ENCODE peak calls at places on chromosomes 5 and 9, in ten cellular contexts. P, U, Q, X, H, N, Y, A, S and C are unnamed samples.

GRCh38 chr5:33277061-33277460 is 163.7 kb upstream of the TARS1 start:
- DNase-seq in P (no peak), U (no peak), Q (no peak), X (no peak), H (no peak), N (no peak), Y (no peak), A (no peak), S (no peak), C (no peak)

GRCh38 chr9:119284118-119284517 is 85.1 kb downstream of the BRINP1 start:
- DNase-seq in P (no peak), U (peak), Q (no peak), X (no peak), H (no peak), N (peak), Y (peak), A (no peak), S (no peak), C (peak)

GRCh38 chr9:116154334-116154975 is 864 bp downstream of the PAPPA start:
- DNase-seq in P (no peak), U (peak), Q (no peak), X (peak), H (no peak), N (no peak), Y (peak), A (no peak), S (no peak), C (peak)

GRCh38 chr9:3508531-3509374 is 17.0 kb downstream of the RFX3 start:
- DNase-seq in P (no peak), U (no peak), Q (no peak), X (no peak), H (peak), N (no peak), Y (no peak), A (no peak), S (peak), C (no peak)

GRCh38 chr5:131193106-131193505 is 22.4 kb downstream of the LYRM7 start:
- DNase-seq in P (no peak), U (no peak), Q (no peak), X (no peak), H (no peak), N (no peak), Y (no peak), A (no peak), S (peak), C (no peak)

GRCh38 chr9:89592963-89593775 is 11.6 kb upstream of the GADD45G start:
- DNase-seq in P (no peak), U (peak), Q (no peak), X (no peak), H (no peak), N (no peak), Y (peak), A (no peak), S (no peak), C (peak)

GRCh38 chr5:139822553-139823425 is 27.2 kb downstream of the PSD2 start:
- DNase-seq in P (no peak), U (peak), Q (no peak), X (peak), H (no peak), N (no peak), Y (peak), A (no peak), S (no peak), C (no peak)

GRCh38 chr5:110784901-110785300 is 46.1 kb downstream of the SLC25A46 start:
- DNase-seq in P (no peak), U (no peak), Q (no peak), X (no peak), H (no peak), N (no peak), Y (no peak), A (no peak), S (peak), C (no peak)

GRCh38 chr5:10573487-10574145 is 9.7 kb downstream of the ANKRD33B start:
- DNase-seq in P (no peak), U (no peak), Q (no peak), X (no peak), H (no peak), N (no peak), Y (no peak), A (peak), S (no peak), C (no peak)

GRCh38 chr9:39588056-39588814 is 232.8 kb downstream of the SPATA31A1 start:
- DNase-seq in P (no peak), U (no peak), Q (no peak), X (peak), H (no peak), N (no peak), Y (no peak), A (no peak), S (no peak), C (no peak)

GRCh38 chr5:89703799-89704198 is 705.8 kb downstream of the CETN3 start:
- DNase-seq in P (no peak), U (peak), Q (no peak), X (no peak), H (no peak), N (peak), Y (peak), A (no peak), S (no peak), C (no peak)

GRCh38 chr5:1488882-1489680 is 34.7 kb downstream of the LPCAT1 start:
- DNase-seq in P (no peak), U (no peak), Q (no peak), X (no peak), H (no peak), N (peak), Y (no peak), A (no peak), S (peak), C (no peak)

GRCh38 chr9:87387351-87388055 is 110.2 kb upstream of the DAPK1 start:
- DNase-seq in P (no peak), U (no peak), Q (no peak), X (no peak), H (peak), N (peak), Y (no peak), A (no peak), S (peak), C (no peak)

GRCh38 chr5:119250946-119251901 is 104.6 kb upstream of the TNFAIP8 start:
- DNase-seq in P (no peak), U (no peak), Q (no peak), X (no peak), H (no peak), N (peak), Y (no peak), A (no peak), S (peak), C (no peak)

GRCh38 chr5:119257613-119258012 is 98.2 kb upstream of the TNFAIP8 start:
- DNase-seq in P (no peak), U (no peak), Q (no peak), X (no peak), H (no peak), N (no peak), Y (no peak), A (no peak), S (no peak), C (no peak)

GRCh38 chr5:119255571-119256356 is 100.1 kb upstream of the TNFAIP8 start:
- DNase-seq in P (no peak), U (peak), Q (no peak), X (no peak), H (no peak), N (no peak), Y (peak), A (no peak), S (peak), C (no peak)
- TF ChIP-seq CTCF in P (peak), U (peak), Q (no peak), X (no peak), H (peak), N (no peak), Y (no peak), A (no peak), S (no peak), C (no peak)

GRCh38 chr5:159764283-159764927 is 151.9 kb upstream of the ADRA1B start:
- DNase-seq in P (no peak), U (no peak), Q (no peak), X (no peak), H (no peak), N (peak), Y (no peak), A (no peak), S (peak), C (no peak)
- TF ChIP-seq CTCF in P (no peak), U (no peak), Q (no peak), X (no peak), H (no peak), N (no peak), Y (no peak), A (no peak), S (no peak), C (no peak)

GRCh38 chr5:32061236-32061635 is 112.9 kb downstream of the GOLPH3 start:
- DNase-seq in P (no peak), U (no peak), Q (no peak), X (no peak), H (no peak), N (no peak), Y (no peak), A (no peak), S (no peak), C (no peak)

GRCh38 chr5:32059779-32060178 is 114.3 kb downstream of the GOLPH3 start:
- DNase-seq in P (no peak), U (no peak), Q (no peak), X (no peak), H (no peak), N (no peak), Y (no peak), A (no peak), S (peak), C (no peak)

GRCh38 chr5:32055891-32056866 is 117.9 kb downstream of the GOLPH3 start:
- DNase-seq in P (no peak), U (no peak), Q (no peak), X (no peak), H (no peak), N (no peak), Y (no peak), A (no peak), S (no peak), C (no peak)

GRCh38 chr5:32058101-32058500 is 116.0 kb downstream of the GOLPH3 start:
- DNase-seq in P (no peak), U (no peak), Q (no peak), X (no peak), H (no peak), N (no peak), Y (no peak), A (no peak), S (peak), C (no peak)

DNA sequence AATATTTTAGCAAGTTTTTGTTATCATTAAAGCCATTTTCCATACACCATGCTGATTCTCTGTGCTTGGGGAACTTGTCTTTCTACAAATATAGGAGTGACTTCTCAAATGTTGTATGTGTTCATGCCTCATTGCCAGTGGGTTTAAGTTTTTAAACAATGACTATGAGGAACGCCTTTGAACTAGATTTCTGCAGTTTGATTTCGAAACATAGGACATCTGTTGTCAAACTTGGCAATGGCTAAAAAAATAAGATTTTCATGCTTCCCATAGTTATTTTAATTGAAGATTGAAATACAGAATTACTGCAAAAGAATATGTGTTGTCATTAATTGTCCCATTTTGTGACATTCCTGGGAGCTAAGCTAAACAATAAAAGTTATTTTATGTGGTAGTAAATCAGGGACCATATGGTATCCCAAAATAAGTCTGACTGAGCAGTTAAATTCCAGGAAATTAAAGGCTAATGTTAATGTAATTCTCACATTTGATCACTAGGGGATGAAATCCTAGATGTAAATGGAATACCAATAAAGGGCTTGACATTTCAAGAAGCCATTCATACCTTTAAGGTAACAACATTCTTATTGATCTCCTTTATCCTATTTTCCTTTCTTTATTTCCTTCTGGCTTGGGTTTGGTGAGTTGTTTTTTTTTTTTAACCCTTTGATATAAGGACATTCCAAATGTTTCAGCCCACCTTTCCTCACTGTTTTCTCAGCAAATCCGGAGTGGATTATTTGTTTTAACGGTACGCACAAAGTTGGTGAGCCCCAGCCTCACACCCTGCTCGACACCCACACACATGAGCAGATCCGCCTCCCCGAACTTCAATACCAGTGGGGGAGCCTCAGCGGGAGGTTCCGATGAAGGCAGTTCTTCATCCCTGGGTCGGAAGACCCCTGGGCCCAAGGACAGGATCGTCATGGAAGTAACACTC is 116.7 kb downstream of the GOLPH3 start:
- DNase-seq in P (no peak), U (peak), Q (no peak), X (no peak), H (no peak), N (peak), Y (no peak), A (no peak), S (peak), C (no peak)
- TF ChIP-seq CTCF in P (no peak), U (no peak), Q (no peak), X (peak), H (no peak), N (peak), Y (no peak), A (no peak), S (peak), C (peak)

DNA sequence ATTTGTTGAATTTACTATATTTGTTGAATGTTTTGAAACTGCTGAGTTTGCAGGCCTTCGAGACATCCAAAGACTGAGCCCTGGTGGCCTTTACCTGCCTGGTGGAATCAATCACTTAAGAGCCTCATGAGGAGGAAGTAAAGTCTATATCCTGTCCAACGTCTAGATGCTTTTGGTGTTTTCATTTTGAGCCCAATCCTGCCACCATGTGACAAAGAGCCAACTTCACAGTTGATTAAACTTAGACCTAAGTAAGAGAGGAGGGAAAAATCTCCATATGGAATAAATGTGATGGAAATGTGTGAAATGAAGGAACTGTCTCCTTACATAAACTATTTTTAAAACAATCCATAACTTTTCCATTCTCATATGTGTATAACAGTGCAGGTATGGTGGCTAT is 220.1 kb downstream of the PRR16 start:
- DNase-seq in P (no peak), U (no peak), Q (no peak), X (no peak), H (no peak), N (peak), Y (no peak), A (no peak), S (peak), C (no peak)
- TF ChIP-seq CTCF in P (no peak), U (peak), Q (no peak), X (no peak), H (no peak), N (peak), Y (no peak), A (no peak), S (no peak), C (no peak)

GRCh38 chr5:96381526-96381925 is 51.5 kb downstream of the PCSK1 start:
- DNase-seq in P (no peak), U (peak), Q (no peak), X (no peak), H (no peak), N (no peak), Y (no peak), A (no peak), S (no peak), C (no peak)
- TF ChIP-seq CTCF in P (no peak), U (peak), Q (no peak), X (no peak), H (no peak), N (no peak), Y (no peak), A (no peak), S (no peak), C (no peak)

GRCh38 chr9:134784612-134785305 is 95.9 kb upstream of the FCN2 start:
- DNase-seq in P (no peak), U (peak), Q (no peak), X (no peak), H (no peak), N (no peak), Y (no peak), A (no peak), S (no peak), C (peak)

GRCh38 chr9:134782921-134783698 is 97.5 kb upstream of the FCN2 start:
- DNase-seq in P (no peak), U (no peak), Q (no peak), X (no peak), H (no peak), N (no peak), Y (no peak), A (no peak), S (no peak), C (no peak)

GRCh38 chr9:134783699-134784039 is 96.9 kb upstream of the FCN2 start:
- DNase-seq in P (no peak), U (no peak), Q (peak), X (peak), H (no peak), N (peak), Y (no peak), A (no peak), S (no peak), C (no peak)

GRCh38 chr9:134779640-134780039 is 101.0 kb upstream of the FCN2 start:
- DNase-seq in P (no peak), U (no peak), Q (no peak), X (no peak), H (no peak), N (no peak), Y (no peak), A (no peak), S (no peak), C (no peak)

DNA sequence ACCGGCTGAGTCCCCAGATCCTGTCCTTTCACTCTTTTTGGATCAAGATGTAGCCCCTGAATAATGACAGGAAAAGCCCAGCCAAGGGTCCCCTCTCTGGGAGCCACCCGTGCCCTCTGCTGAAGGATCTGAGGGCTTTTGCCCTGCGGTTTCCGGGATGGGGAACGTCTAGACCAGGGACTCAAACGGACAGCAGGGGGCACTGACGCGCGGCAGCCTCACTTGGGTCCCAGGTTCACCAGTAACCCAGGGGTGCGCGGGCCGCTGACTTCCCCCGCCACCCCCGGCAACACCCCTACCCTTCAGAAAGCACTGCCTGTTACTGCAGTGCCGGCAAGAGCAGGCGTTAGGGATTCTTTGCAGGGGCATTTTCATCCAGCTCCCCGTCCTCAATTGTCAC is 98.7 kb upstream of the FCN2 start:
- DNase-seq in P (no peak), U (peak), Q (no peak), X (no peak), H (no peak), N (no peak), Y (peak), A (no peak), S (no peak), C (no peak)
- TF ChIP-seq CTCF in P (peak), U (peak), Q (no peak), X (no peak), H (peak), N (peak), Y (no peak), A (no peak), S (peak), C (no peak)

DNA sequence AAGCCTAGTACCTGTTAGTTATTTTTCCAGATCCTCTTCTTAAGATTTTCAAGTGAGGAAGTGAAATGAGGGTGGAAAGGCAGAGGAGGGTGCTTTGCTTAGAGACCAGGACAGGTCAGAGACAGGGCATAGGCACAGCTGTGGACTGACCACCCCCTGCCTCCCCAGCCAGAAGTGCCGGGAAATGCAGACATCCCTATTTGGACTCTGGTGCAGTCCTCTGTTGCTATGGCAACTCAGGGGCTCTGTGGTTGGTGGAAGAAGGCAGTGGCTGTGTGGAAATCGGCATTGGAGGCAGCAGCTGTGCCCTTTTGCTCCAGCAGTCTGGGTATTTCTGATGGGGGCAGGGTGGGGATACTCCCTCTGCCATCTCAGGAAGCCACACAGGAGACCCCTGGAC is 43.3 kb upstream of the NDFIP1 start:
- DNase-seq in P (no peak), U (peak), Q (no peak), X (no peak), H (no peak), N (peak), Y (peak), A (no peak), S (peak), C (peak)
- TF ChIP-seq CTCF in P (no peak), U (no peak), Q (no peak), X (no peak), H (no peak), N (no peak), Y (no peak), A (no peak), S (no peak), C (no peak)

GRCh38 chr5:6837519-6838110 is 124.4 kb downstream of the TENT4A start:
- DNase-seq in P (no peak), U (peak), Q (no peak), X (no peak), H (no peak), N (no peak), Y (peak), A (no peak), S (no peak), C (peak)
- TF ChIP-seq CTCF in P (peak), U (peak), Q (no peak), X (peak), H (peak), N (peak), Y (peak), A (peak), S (peak), C (peak)